ENCODE peak calls at places on chromosomes 3 and 15, in ten cellular contexts. F, Y, B, T, V, H, Q, A, N and I are unnamed samples.
A peak's percentile ranks its signal among the peaks of the same experiment; 100 is the strongest.

GRCh38 chr3:85148056-85148455 is 189.3 kb downstream of the CADM2 start:
- DNase-seq in V (no peak), B (no peak), H (no peak), T (peak; percentile 1), Y (no peak), Q (no peak), A (no peak), F (no peak), N (no peak), I (no peak)

GRCh38 chr3:179853176-179853575 is 183.6 kb downstream of the PEX5L start:
- DNase-seq in N (no peak), T (no peak), F (no peak), Y (no peak), V (no peak), A (no peak), B (no peak), Q (no peak), H (no peak), I (no peak)

GRCh38 chr3:70120360-70120966 is 120.9 kb downstream of the SAMMSON start:
- DNase-seq in F (no peak), B (peak; percentile 77), T (peak; percentile 81), H (peak; percentile 27), N (peak; percentile 65), Q (peak; percentile 91), Y (peak; percentile 31), A (peak; percentile 79), V (peak; percentile 64), I (peak; percentile 76)

GRCh38 chr3:178950676-178951075 is 120.9 kb downstream of the ZMAT3 start:
- DNase-seq in H (no peak), Q (no peak), V (no peak), B (no peak), T (no peak), N (no peak), A (no peak), F (no peak), Y (no peak), I (no peak)

GRCh38 chr3:13261104-13261800 is 158.9 kb downstream of the NUP210 start:
- DNase-seq in B (no peak), N (no peak), A (no peak), T (no peak), F (no peak), H (no peak), V (no peak), Q (no peak), Y (no peak), I (no peak)

GRCh38 chr3:150177673-150178378 is 207.1 kb upstream of the PFN2 start:
- DNase-seq in Q (no peak), N (no peak), Y (no peak), V (no peak), T (no peak), F (no peak), H (no peak), A (no peak), B (no peak), I (no peak)

GRCh38 chr15:51224428-51224827 is 114.0 kb downstream of the CYP19A1 start:
- DNase-seq in T (no peak), Y (no peak), F (no peak), Q (no peak), V (no peak), H (no peak), A (no peak), B (no peak), N (no peak), I (no peak)

GRCh38 chr3:50381315-50381714 is 22.0 kb upstream of the TMEM115 start:
- DNase-seq in B (no peak), Y (no peak), A (no peak), N (no peak), F (no peak), Q (no peak), V (no peak), T (no peak), H (no peak), I (no peak)

GRCh38 chr3:59540696-59541095 is 490.9 kb upstream of the CFAP20DC start:
- DNase-seq in F (no peak), N (no peak), B (no peak), A (no peak), Y (no peak), T (no peak), V (no peak), Q (peak; percentile 17), H (no peak), I (no peak)

GRCh38 chr3:59540241-59540640 is 490.4 kb upstream of the CFAP20DC start:
- DNase-seq in F (no peak), A (no peak), V (no peak), T (no peak), N (no peak), Q (no peak), Y (no peak), H (no peak), B (no peak), I (no peak)

GRCh38 chr3:59542276-59542675 is 492.5 kb upstream of the CFAP20DC start:
- DNase-seq in B (no peak), N (no peak), Q (no peak), V (no peak), T (no peak), A (no peak), F (no peak), Y (no peak), H (no peak), I (no peak)

GRCh38 chr3:59545369-59545768 is 495.5 kb upstream of the CFAP20DC start:
- DNase-seq in N (no peak), F (no peak), A (no peak), T (no peak), Y (no peak), V (no peak), B (no peak), H (no peak), Q (no peak), I (no peak)

GRCh38 chr3:59541352-59541751 is 491.5 kb upstream of the CFAP20DC start:
- DNase-seq in Q (no peak), V (no peak), N (no peak), T (no peak), Y (peak; percentile 47), B (no peak), A (no peak), H (no peak), F (no peak), I (no peak)
- H3K27ac ChIP-seq in Q (no peak overlapping the region), V (no peak overlapping the region), N (no peak overlapping the region), T (no peak overlapping the region), Y (no peak overlapping the region), B (no peak overlapping the region), A (no peak overlapping the region), H (no peak overlapping the region), F (no peak overlapping the region), I (no peak overlapping the region)

GRCh38 chr3:71784201-71784913 is 591 bp downstream of the PROK2 start:
- DNase-seq in B (no peak), N (no peak), F (no peak), Y (no peak), T (peak; percentile 52), A (no peak), V (no peak), Q (peak; percentile 66), H (no peak), I (no peak)

GRCh38 chr3:71784914-71785593 is at the start of gene PROK2:
- DNase-seq in A (no peak), V (no peak), B (peak; percentile 85), T (peak; percentile 76), H (no peak), N (no peak), Q (peak; percentile 77), Y (no peak), F (no peak), I (no peak)

GRCh38 chr3:71787851-71788405 is 3.0 kb upstream of the PROK2 start:
- DNase-seq in T (no peak), F (no peak), Y (no peak), B (no peak), N (peak; percentile 5), Q (no peak), H (no peak), A (no peak), V (no peak), I (no peak)

GRCh38 chr3:71786551-71786950 is 1.6 kb upstream of the PROK2 start:
- DNase-seq in H (no peak), V (no peak), A (no peak), B (no peak), F (no peak), Y (no peak), Q (peak; percentile 52), T (no peak), N (no peak), I (no peak)

DNA sequence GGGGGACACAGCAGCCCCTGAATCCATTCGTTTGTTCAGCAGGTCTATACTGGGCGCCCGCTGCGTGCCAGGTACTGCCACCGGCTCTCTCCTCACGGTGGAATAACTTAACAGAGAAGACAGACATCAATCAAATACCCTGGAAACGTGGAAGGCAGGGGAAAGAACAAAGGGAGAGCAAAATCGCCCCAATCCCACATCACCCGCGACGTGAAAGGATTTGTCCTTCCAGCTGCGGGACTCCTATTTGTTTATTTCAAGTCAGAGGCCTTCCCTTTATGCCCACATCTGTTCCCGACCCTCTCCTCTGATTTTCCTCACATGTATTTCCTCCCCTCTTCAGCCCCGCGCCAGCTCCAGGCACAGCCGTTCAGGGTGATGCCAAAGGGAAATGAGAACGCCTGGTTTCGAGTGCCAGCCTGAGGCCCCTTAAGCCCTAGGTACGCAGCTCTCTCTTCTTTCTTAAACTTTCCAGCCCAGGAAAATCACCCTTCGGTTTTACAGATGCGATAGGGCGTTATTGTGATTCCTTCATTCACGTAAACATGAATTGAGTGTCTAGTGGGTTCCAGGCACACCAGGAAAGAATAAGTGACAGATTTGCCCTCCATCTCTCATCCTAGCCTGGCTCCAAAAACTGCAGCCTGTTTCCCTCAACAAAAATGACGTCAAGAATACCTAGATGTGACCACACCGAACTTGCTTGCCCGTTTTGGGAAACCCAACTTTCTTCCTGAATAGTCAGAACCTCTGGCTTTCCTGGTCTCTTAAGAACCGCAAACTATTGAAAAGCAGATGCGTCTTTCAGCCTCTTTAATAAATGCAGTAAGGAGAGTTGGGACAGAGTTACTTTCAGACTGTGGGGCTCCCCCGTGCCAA is 885 bp upstream of the PROK2 start:
- DNase-seq in B (no peak), Q (peak; percentile 35), F (no peak), T (no peak), A (no peak), H (no peak), V (no peak), N (no peak), Y (no peak), I (no peak)
- H3K27me3 ChIP-seq in B (no peaks in the 10 kb centered on the region), Q (peaks cover 69% of the 10 kb centered on the region), F (peaks cover 48% of the 10 kb centered on the region), T (no peaks in the 10 kb centered on the region), A (peaks cover 69% of the 10 kb centered on the region), H (peaks cover 20% of the 10 kb centered on the region), V (peaks cover 26% of the 10 kb centered on the region), N (no peaks in the 10 kb centered on the region), Y (peaks cover 6% of the 10 kb centered on the region), I (peaks cover 31% of the 10 kb centered on the region)

DNA sequence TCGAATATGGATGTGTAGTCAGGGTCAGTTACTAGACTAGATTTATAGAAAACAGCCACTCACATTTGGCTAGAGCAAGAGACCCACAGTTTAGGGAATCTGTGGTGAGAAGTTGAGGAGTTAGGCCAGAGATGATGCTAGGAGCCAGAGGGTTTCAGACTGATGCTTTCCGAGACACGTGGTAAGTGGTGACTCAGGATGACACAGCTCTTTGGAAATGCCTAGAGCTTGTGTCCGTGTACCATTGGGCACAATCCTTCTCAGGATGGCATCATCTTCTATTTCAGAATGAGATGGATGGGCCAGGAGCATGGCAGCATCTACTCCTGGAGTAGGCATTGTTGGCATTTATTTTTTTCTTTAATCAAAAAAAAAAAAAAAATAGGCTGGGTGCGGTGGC is 28.5 kb downstream of the PTPRG start:
- DNase-seq in A (no peak), B (no peak), Q (no peak), N (no peak), F (no peak), T (no peak), Y (no peak), V (no peak), H (no peak), I (no peak)
- TF ChIP-seq POLR2AphosphoS5 in A (no peak), B (no peak), Q (no peak), N (no peak), F (no peak), T (no peak), Y (no peak), V (no peak), H (no peak), I (no peak)

GRCh38 chr3:182369861-182370260 is 423.4 kb upstream of the ATP11B start:
- DNase-seq in H (no peak), B (no peak), T (no peak), N (no peak), Q (no peak), F (no peak), Y (no peak), V (no peak), A (no peak), I (no peak)

GRCh38 chr3:182370949-182371348 is 422.4 kb upstream of the ATP11B start:
- DNase-seq in F (no peak), A (no peak), N (no peak), T (no peak), H (peak; percentile 54), Y (no peak), Q (no peak), V (no peak), B (no peak), I (no peak)

GRCh38 chr3:182366746-182367145 is 426.6 kb upstream of the ATP11B start:
- DNase-seq in Y (no peak), A (no peak), T (no peak), V (no peak), Q (no peak), N (no peak), H (no peak), F (no peak), B (no peak), I (no peak)

GRCh38 chr3:182364323-182364722 is 429.0 kb upstream of the ATP11B start:
- DNase-seq in Y (no peak), B (no peak), F (no peak), H (peak; percentile 37), A (no peak), V (peak; percentile 2), Q (peak; percentile 24), T (no peak), N (peak; percentile 34), I (no peak)

GRCh38 chr3:182364723-182365650 is 428.3 kb upstream of the ATP11B start:
- DNase-seq in B (no peak), Q (no peak), V (peak; percentile 20), T (no peak), F (no peak), Y (peak; percentile 4), H (peak; percentile 94), N (peak; percentile 72), A (peak; percentile 7), I (peak; percentile 69)
- H3K27ac ChIP-seq in B (no peak overlapping the region), Q (no peak overlapping the region), V (no peak overlapping the region), T (no peak overlapping the region), F (no peak overlapping the region), Y (no peak overlapping the region), H (peak overlapping the region; percentile 91), N (peak overlapping the region; percentile 99), A (no peak overlapping the region), I (peak overlapping the region; percentile 7)